ENCODE peak calls at places on chromosomes 7 and 10, in nine cellular contexts. V is fibroblast of lung, H is colonic mucosa, E is neuronal stem cell, O is IMR-90, T is endodermal cell, Z is mesendoderm, L is SK-N-SH, S is mammary epithelial cell. D is an unnamed sample. For H3K36me3, the result is how much of the 10 kb centered on the place peaks cover.

GRCh38 chr10:131972474-131973071 is 9.2 kb downstream of the BNIP3 start:
- DNase-seq in V (peak), H (peak), E (no peak), O (peak), T (no peak), Z (no peak), L (peak), S (no peak), D (no peak)

GRCh38 chr7:5360971-5361370 is 62.7 kb downstream of the TNRC18 start:
- DNase-seq in V (no peak), H (no peak), E (no peak), O (no peak), T (peak), Z (no peak), L (no peak), S (no peak), D (no peak)

GRCh38 chr10:132185601-132186487 is 904 bp upstream of the DPYSL4 start:
- DNase-seq in V (peak), H (peak), E (peak), O (peak), T (peak), Z (peak), L (no peak), S (peak), D (peak)

GRCh38 chr10:15295540-15296325 is 75.4 kb downstream of the FAM171A1 start:
- DNase-seq in V (no peak), H (no peak), E (no peak), O (no peak), T (peak), Z (no peak), L (no peak), S (no peak), D (no peak)

GRCh38 chr7:15248514-15248913 is 313.3 kb downstream of the AGMO start:
- DNase-seq in V (no peak), H (no peak), E (no peak), O (no peak), T (no peak), Z (no peak), L (no peak), S (no peak), D (no peak)

GRCh38 chr7:52030722-52031121 is 714.1 kb upstream of the COBL start:
- DNase-seq in V (no peak), H (no peak), E (no peak), O (no peak), T (peak), Z (no peak), L (no peak), S (no peak), D (peak)

GRCh38 chr7:148916186-148916585 is 32.1 kb upstream of the EZH2 start:
- DNase-seq in V (peak), H (no peak), E (no peak), O (peak), T (no peak), Z (no peak), L (no peak), S (no peak), D (no peak)

GRCh38 chr7:2044311-2044882 is 188.3 kb downstream of the MAD1L1 start:
- DNase-seq in V (no peak), H (no peak), E (no peak), O (no peak), T (no peak), Z (no peak), L (no peak), S (no peak), D (no peak)

GRCh38 chr7:41911792-41912191 is 208.9 kb upstream of the INHBA start:
- DNase-seq in V (peak), H (no peak), E (no peak), O (peak), T (no peak), Z (no peak), L (no peak), S (peak), D (no peak)

GRCh38 chr10:84214046-84214572 is 11.2 kb downstream of the LRIT2 start:
- DNase-seq in V (no peak), H (no peak), E (no peak), O (no peak), T (no peak), Z (no peak), L (no peak), S (no peak), D (no peak)

GRCh38 chr7:1945558-1945957 is 275.5 kb downstream of the ELFN1 start:
- DNase-seq in V (no peak), H (no peak), E (no peak), O (no peak), T (no peak), Z (no peak), L (no peak), S (no peak), D (no peak)

GRCh38 chr10:122306282-122306681 is 35.2 kb downstream of the BTBD16 start:
- DNase-seq in V (no peak), H (no peak), E (no peak), O (no peak), T (no peak), Z (no peak), L (no peak), S (no peak), D (no peak)

GRCh38 chr10:10773109-10773508 is 244.6 kb upstream of the CELF2 start:
- DNase-seq in V (no peak), H (no peak), E (no peak), O (no peak), T (no peak), Z (no peak), L (no peak), S (no peak), D (no peak)

GRCh38 chr7:30968747-30969603 is 5.2 kb downstream of the GHRHR start:
- DNase-seq in V (no peak), H (peak), E (no peak), O (no peak), T (no peak), Z (no peak), L (peak), S (no peak), D (no peak)

GRCh38 chr7:35003679-35004278 is 33.5 kb downstream of the DPY19L1 start:
- DNase-seq in V (peak), H (peak), E (no peak), O (peak), T (peak), Z (peak), L (no peak), S (peak), D (no peak)

GRCh38 chr10:697097-697875 is 7.8 kb upstream of the DIP2C start:
- DNase-seq in V (no peak), H (no peak), E (no peak), O (no peak), T (no peak), Z (no peak), L (no peak), S (no peak), D (no peak)

DNA sequence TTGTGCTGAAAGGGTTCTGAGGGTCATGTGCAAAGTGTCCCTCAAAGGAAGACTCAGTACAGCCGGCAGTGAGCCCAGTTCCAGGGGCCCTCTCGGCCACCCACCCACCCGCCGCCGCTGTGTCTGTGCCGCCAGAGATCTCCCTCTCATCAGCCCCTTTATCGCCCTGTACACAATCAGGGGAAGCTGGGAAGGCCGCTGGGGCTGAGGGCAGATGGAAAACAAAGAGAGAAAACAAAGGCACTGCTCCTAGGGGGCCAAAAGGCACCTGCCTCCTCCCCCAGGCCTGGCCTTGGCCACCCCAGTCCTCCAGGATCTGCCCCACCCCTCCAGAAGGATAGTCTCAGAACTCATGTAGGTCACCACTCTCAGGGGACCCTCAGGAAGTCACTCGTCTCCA is 67.0 kb downstream of the ZMIZ1 start:
- DNase-seq in V (no peak), H (no peak), E (no peak), O (no peak), T (no peak), Z (no peak), L (no peak), S (no peak), D (no peak)
- H3K36me3 ChIP-seq in V (under half), H (under half), E (under half), O (under half), T (under half), Z (under half), L (under half), S (under half), D (under half)

DNA sequence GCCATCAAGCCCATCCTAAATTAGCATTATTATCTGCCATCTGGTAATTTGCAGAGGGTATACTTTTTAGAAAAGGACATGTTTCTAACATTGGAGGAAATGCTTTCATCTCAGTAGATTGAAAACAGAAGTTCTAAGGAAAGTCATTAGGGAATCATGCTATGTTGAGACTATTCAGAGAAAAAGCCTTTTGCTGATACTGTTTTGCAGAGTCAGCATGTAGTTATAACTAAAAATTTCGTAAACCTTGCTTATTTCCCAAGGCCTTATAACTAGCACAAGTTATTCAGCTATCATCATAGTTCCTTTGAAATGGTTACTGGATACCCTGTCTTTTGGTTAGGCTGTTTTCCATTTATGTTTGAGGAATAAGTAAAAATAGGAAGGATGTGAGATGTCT is 146.5 kb downstream of the WNT2 start:
- DNase-seq in V (no peak), H (no peak), E (no peak), O (no peak), T (no peak), Z (no peak), L (no peak), S (no peak), D (no peak)
- H3K9ac ChIP-seq in V (no peak), H (no peak), E (no peak), O (no peak), T (no peak), Z (no peak), L (no peak), S (no peak), D (no peak)

GRCh38 chr10:100348389-100348927 is 1.4 kb downstream of the SCD start:
- DNase-seq in V (no peak), H (no peak), E (no peak), O (no peak), T (no peak), Z (no peak), L (no peak), S (peak), D (no peak)
- H3K36me3 ChIP-seq in V (under half), H (under half), E (half or more), O (under half), T (half or more), Z (under half), L (under half), S (under half), D (under half)

GRCh38 chr10:72334832-72335393 is 19.8 kb downstream of the DNAJB12 start:
- DNase-seq in V (peak), H (peak), E (no peak), O (peak), T (peak), Z (no peak), L (peak), S (peak), D (no peak)

GRCh38 chr10:72335394-72336258 is 19.1 kb downstream of the DNAJB12 start:
- DNase-seq in V (peak), H (peak), E (no peak), O (no peak), T (peak), Z (no peak), L (peak), S (peak), D (no peak)

GRCh38 chr10:72332423-72333110 is 22.2 kb downstream of the DNAJB12 start:
- DNase-seq in V (no peak), H (no peak), E (no peak), O (no peak), T (no peak), Z (no peak), L (no peak), S (no peak), D (no peak)

GRCh38 chr10:72333111-72334012 is 21.4 kb downstream of the DNAJB12 start:
- DNase-seq in V (no peak), H (no peak), E (no peak), O (no peak), T (peak), Z (no peak), L (no peak), S (no peak), D (no peak)

DNA sequence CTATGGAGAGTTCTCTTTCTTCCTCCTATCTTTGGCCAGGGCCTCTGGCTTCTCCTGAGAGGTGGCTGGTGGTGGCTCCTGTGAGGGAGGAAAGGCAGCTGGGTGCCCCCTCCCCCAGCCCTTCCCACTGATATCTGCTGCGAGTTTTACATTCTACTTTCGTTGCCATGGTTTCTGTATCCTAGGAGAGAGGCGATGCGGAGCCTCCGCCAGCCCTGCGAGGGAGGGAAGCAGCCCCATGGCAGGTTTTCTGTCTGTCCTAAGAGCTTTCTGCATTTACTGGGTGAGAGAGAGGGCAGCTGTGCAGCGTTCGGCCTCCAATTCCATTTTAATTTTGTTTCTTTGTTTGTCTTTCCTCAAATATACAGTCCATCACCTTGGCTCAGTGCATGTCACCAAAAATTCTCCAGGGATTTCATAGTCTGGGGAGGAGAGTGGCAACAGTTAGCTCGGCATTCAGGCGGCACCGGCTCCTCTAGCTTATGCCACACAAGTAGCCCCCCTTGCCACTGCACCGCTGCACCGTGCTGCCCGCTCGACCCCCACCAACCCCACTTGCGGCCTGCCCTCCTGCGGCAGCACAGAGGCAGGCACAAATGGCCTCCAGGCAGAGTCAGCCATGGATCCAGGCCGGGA is 20.4 kb downstream of the DNAJB12 start:
- DNase-seq in V (peak), H (no peak), E (peak), O (peak), T (peak), Z (peak), L (peak), S (no peak), D (peak)
- H3K9ac ChIP-seq in V (peak), H (no peak), E (peak), O (no peak), T (no peak), Z (no peak), L (peak), S (peak), D (no peak)

DNA sequence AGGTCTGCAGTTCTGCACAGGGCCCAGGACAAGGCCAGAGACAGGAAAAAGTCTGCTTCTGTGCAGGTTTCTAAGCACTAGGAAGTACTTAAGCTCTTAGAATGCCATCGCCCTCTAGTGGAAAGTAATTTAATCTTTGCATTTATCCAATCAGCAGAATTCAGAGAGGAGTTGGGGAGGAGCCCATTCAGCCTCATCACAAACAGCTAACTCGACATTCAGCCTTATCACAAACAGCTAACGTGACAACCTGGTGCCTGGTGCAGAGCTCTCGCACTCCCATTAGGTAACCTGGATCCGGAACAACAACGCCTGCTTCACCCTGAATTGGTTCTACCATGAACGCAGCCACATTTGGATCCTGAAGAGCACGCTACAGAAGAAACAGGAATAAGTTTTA is 15.2 kb downstream of the OAT start:
- DNase-seq in V (peak), H (no peak), E (peak), O (peak), T (peak), Z (peak), L (peak), S (peak), D (peak)
- H3K36me3 ChIP-seq in V (under half), H (under half), E (under half), O (under half), T (half or more), Z (under half), L (half or more), S (under half), D (under half)

GRCh38 chr7:102433319-102434038 is at the start of gene ORAI2:
- DNase-seq in V (peak), H (peak), E (peak), O (peak), T (peak), Z (peak), L (peak), S (peak), D (peak)
- H3K9ac ChIP-seq in V (peak), H (peak), E (peak), O (peak), T (peak), Z (peak), L (peak), S (peak), D (peak)

DNA sequence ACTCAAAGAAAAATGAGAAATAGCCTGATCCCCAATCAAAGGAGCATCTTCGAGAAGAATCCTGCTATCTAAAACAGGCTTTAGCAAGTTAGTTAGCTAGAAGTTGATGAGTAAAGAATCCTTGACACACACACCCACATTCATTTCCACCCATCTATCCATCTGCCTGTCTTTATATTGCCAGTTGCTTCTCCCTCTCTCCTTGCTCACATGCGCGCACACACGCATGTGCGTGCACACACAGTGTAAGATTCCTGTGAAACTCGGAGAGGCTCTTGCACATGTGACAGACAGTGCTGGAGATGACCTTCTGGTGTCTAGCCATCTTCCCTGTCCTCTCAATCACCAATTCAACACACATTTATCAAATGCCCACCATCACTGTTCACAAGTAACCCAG is 393.3 kb downstream of the PLXNA4 start:
- DNase-seq in V (no peak), H (no peak), E (no peak), O (no peak), T (no peak), Z (no peak), L (no peak), S (no peak), D (no peak)
- H3K36me3 ChIP-seq in V (under half), H (under half), E (under half), O (under half), T (under half), Z (under half), L (under half), S (under half), D (under half)

GRCh38 chr7:141114141-141114664 is 40.3 kb downstream of the TMEM178B start:
- DNase-seq in V (no peak), H (no peak), E (no peak), O (no peak), T (no peak), Z (no peak), L (peak), S (no peak), D (no peak)
- H3K9ac ChIP-seq in V (no peak), H (no peak), E (peak), O (no peak), T (no peak), Z (no peak), L (no peak), S (no peak), D (no peak)

D was measured in neural progenitor cell.